ENCODE peak calls at places on chromosomes 7 and 10, in five cellular contexts. Y is lower lobe of right lung, O is adrenal gland, T is GM23338, I is cardiac muscle cell. K is an unnamed sample.
A peak's percentile ranks its signal among the peaks of the same experiment; 100 is the strongest.

GRCh38 chr10:110360857-110361474 is 56.2 kb upstream of the SMNDC1 start:
- DNase-seq in Y (no peak), O (no peak), T (peak; percentile 20), I (peak; percentile 54), K (no peak)

GRCh38 chr10:6840766-6841165 is 260.7 kb upstream of the PRKCQ start:
- DNase-seq in Y (no peak), O (no peak), T (no peak), I (no peak), K (no peak)

GRCh38 chr10:124993728-124994451 is 52.0 kb downstream of the ZRANB1 start:
- DNase-seq in Y (peak; percentile 39), O (no peak), T (no peak), I (no peak), K (no peak)

GRCh38 chr7:71345485-71345884 is 213.5 kb downstream of the GALNT17 start:
- DNase-seq in Y (no peak), O (no peak), T (no peak), I (no peak), K (no peak)

GRCh38 chr7:158031820-158032424 is 555.7 kb downstream of the PTPRN2 start:
- DNase-seq in Y (no peak), O (no peak), T (no peak), I (no peak), K (no peak)

GRCh38 chr10:125531470-125531869 is 151.5 kb downstream of the TEX36 start:
- DNase-seq in Y (no peak), O (no peak), T (peak; percentile 58), I (no peak), K (no peak)

GRCh38 chr7:157813741-157814661 is 477.2 kb downstream of the DNAJB6 start:
- DNase-seq in Y (peak; percentile 36), O (no peak), T (no peak), I (no peak), K (no peak)

GRCh38 chr7:51288896-51289607 is 27.6 kb downstream of the COBL start:
- DNase-seq in Y (no peak), O (no peak), T (peak; percentile 44), I (no peak), K (no peak)

GRCh38 chr7:22087861-22088260 is 142.2 kb upstream of the CDCA7L start:
- DNase-seq in Y (no peak), O (no peak), T (no peak), I (no peak), K (no peak)

GRCh38 chr10:119207713-119208552 is 562 bp downstream of the GRK5 start:
- DNase-seq in Y (peak; percentile 68), O (peak; percentile 63), T (peak; percentile 54), I (peak; percentile 75), K (peak; percentile 33)
- H3K4me1 ChIP-seq in Y (peaks cover 49% of the 10 kb centered on the region), O (peaks cover 16% of the 10 kb centered on the region), T (peaks cover 42% of the 10 kb centered on the region), I (peaks cover 22% of the 10 kb centered on the region), K (peaks cover 29% of the 10 kb centered on the region)

DNA sequence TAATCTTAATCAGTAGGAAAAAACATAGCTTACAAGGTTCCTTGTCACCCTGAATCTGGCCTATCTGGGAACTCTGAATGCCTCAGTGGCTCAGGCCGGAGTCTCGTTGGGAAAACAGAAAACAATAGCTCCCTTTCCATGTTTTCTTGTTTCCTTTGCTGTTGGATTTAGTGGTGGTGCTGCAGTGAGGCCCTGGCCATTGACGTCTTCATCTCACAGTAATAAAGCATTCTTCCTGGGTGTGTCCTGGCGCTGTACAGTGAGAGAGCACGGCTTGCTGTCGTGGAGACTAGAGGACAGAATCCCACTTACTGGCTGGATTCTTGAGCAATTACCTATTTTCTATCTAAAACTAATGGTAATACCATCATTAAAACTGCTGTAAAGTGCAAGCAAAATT is 1.3 kb upstream of the SPOCK2 start:
- DNase-seq in Y (no peak), O (no peak), T (no peak), I (no peak), K (no peak)
- H3K27ac ChIP-seq in Y (peak overlapping the region; percentile 84), O (peak overlapping the region; percentile 85), T (no peak overlapping the region), I (no peak overlapping the region), K (peak overlapping the region; percentile 99)

GRCh38 chr7:48087349-48087748 is 1.7 kb upstream of the UPP1 start:
- DNase-seq in Y (no peak), O (peak; percentile 25), T (peak; percentile 24), I (no peak), K (no peak)
- H3K4me1 ChIP-seq in Y (peaks cover 71% of the 10 kb centered on the region), O (peaks cover 7% of the 10 kb centered on the region), T (peaks cover 26% of the 10 kb centered on the region), I (no peaks in the 10 kb centered on the region), K (peaks cover 32% of the 10 kb centered on the region)

DNA sequence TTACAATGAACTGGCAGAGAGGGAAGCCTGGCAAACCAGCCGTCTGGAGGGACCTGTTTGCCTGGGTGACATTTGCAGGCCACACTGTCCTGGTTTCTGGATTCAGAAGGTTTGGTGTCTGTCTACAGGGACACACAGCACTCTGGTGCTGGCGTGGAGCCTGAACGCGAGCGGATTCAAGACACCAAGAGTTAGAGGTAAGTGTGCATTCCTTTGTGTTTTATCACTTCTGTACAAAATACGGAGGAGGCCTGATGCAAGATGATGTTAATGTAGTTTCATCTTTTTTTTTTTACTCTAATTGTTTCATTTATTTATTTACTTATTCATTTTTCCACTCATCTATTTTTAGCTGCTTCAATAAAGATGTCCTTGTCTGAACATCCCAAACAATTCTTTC is 485.3 kb upstream of the ADARB2 start:
- DNase-seq in Y (no peak), O (no peak), T (no peak), I (no peak), K (no peak)
- H3K27ac ChIP-seq in Y (no peak overlapping the region), O (no peak overlapping the region), T (no peak overlapping the region), I (no peak overlapping the region), K (no peak overlapping the region)

DNA sequence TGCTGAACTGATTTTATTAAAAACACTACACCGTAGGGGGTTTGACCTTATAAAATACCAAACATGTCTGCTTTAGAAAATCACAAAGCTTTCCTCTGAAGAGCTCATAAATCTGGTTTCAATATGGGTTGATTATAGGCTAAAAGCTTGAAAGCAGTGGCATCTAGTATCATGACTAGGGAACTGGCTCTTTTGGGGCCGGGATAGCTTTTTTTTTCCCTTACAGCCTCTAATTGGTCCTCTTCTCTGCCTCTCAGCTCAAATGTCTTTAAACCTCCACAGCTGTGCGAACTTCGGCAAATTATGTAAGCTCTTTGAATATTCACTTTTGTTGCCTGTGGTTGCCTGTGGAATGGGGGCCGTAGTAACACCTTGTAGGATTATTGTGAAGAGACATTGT is 8.4 kb downstream of the BAMBI start:
- DNase-seq in Y (no peak), O (no peak), T (peak; percentile 70), I (no peak), K (no peak)
- H3K4me1 ChIP-seq in Y (peaks cover 9% of the 10 kb centered on the region), O (peaks cover 10% of the 10 kb centered on the region), T (peaks cover 72% of the 10 kb centered on the region), I (peaks cover 39% of the 10 kb centered on the region), K (no peaks in the 10 kb centered on the region)